ENCODE peak calls at places on chromosomes 12 and 14, in seven cellular contexts. G, J, Q, E, M, O and L are unnamed samples.

GRCh38 chr14:24273422-24273998 is 2.1 kb upstream of the RABGGTA start:
- DNase-seq in O (no peak), G (no peak), M (no peak), Q (peak), J (no peak), E (no peak), L (no peak)

GRCh38 chr12:26658991-26659390 is 174.0 kb downstream of the ITPR2 start:
- DNase-seq in G (peak), O (no peak), M (no peak), Q (no peak), E (no peak), J (no peak), L (no peak)

GRCh38 chr12:56071648-56072047 is 8.3 kb upstream of the ERBB3 start:
- DNase-seq in E (no peak), G (peak), M (peak), Q (no peak), J (no peak), O (peak), L (no peak)

GRCh38 chr12:105921872-105922669 is 216.7 kb downstream of the NUAK1 start:
- DNase-seq in J (no peak), Q (no peak), O (no peak), E (no peak), M (no peak), G (no peak), L (no peak)

GRCh38 chr12:71282020-71282419 is 124.2 kb upstream of the TSPAN8 start:
- DNase-seq in Q (peak), O (peak), M (no peak), G (no peak), E (no peak), J (no peak), L (peak)

GRCh38 chr14:45798659-45799058 is 545.7 kb upstream of the MIS18BP1 start:
- DNase-seq in M (no peak), E (no peak), G (no peak), O (peak), Q (no peak), J (no peak), L (no peak)

GRCh38 chr12:43551271-43551970 is 582 bp downstream of the ADAMTS20 start:
- DNase-seq in O (no peak), M (peak), Q (peak), E (peak), J (peak), G (no peak), L (peak)

GRCh38 chr12:108635997-108636808 is 2.5 kb upstream of the SELPLG start:
- DNase-seq in O (no peak), J (no peak), Q (no peak), M (no peak), E (no peak), G (no peak), L (no peak)

GRCh38 chr12:130162267-130162666 is at the start of gene FZD10:
- DNase-seq in M (peak), E (peak), J (peak), Q (peak), O (peak), G (no peak), L (peak)

GRCh38 chr12:51895378-51896135 is 7.7 kb downstream of the ANKRD33 start:
- DNase-seq in O (no peak), J (no peak), M (no peak), E (no peak), G (no peak), Q (no peak), L (no peak)

GRCh38 chr12:68374315-68374982 is 42.3 kb upstream of the MDM1 start:
- DNase-seq in E (no peak), M (no peak), J (no peak), Q (no peak), O (peak), G (no peak), L (no peak)

GRCh38 chr12:68334136-68334535 is 2.0 kb upstream of the MDM1 start:
- DNase-seq in M (no peak), O (no peak), J (no peak), Q (peak), G (no peak), E (peak), L (no peak)

GRCh38 chr14:22740020-22740419 is 26.5 kb upstream of the OXA1L start:
- DNase-seq in O (no peak), E (no peak), Q (no peak), M (no peak), G (no peak), J (no peak), L (no peak)

GRCh38 chr12:127677537-127678131 is 589.3 kb upstream of the TMEM132C start:
- DNase-seq in J (peak), M (peak), E (peak), Q (peak), G (peak), O (peak), L (peak)

GRCh38 chr12:45369065-45369464 is 153.2 kb downstream of the ANO6 start:
- DNase-seq in O (peak), E (no peak), J (no peak), G (peak), Q (no peak), M (peak), L (no peak)

GRCh38 chr14:105748204-105748578 is 221.8 kb downstream of the TMEM121 start:
- DNase-seq in Q (no peak), O (peak), M (no peak), E (no peak), G (no peak), J (no peak), L (no peak)

GRCh38 chr12:109701064-109701463 is 12.6 kb upstream of the FAM222A start:
- DNase-seq in J (no peak), M (no peak), E (no peak), Q (no peak), O (no peak), G (no peak), L (no peak)

GRCh38 chr12:118922405-118922804 is 58.9 kb upstream of the SRRM4 start:
- DNase-seq in O (peak), E (peak), M (no peak), J (peak), Q (peak), G (no peak), L (peak)

GRCh38 chr14:65854215-65854614 is 441.7 kb downstream of the FUT8 start:
- DNase-seq in O (no peak), G (no peak), E (no peak), Q (no peak), J (no peak), M (no peak), L (no peak)

GRCh38 chr12:125983094-125983783 is 918.0 kb downstream of the AACS start:
- DNase-seq in O (peak), Q (peak), M (no peak), E (peak), J (peak), G (no peak), L (peak)

GRCh38 chr12:131133994-131134393 is 180.3 kb downstream of the ADGRD1 start:
- DNase-seq in E (peak), O (no peak), J (no peak), Q (no peak), M (no peak), G (no peak), L (no peak)

GRCh38 chr12:41663487-41664258 is 475.6 kb downstream of the PDZRN4 start:
- DNase-seq in M (peak), J (no peak), O (peak), Q (peak), G (peak), E (no peak), L (peak)

GRCh38 chr12:9700606-9700956 is 31.1 kb downstream of the CLEC2D start:
- DNase-seq in E (no peak), J (no peak), M (no peak), O (no peak), G (no peak), Q (no peak), L (no peak)

GRCh38 chr12:122825773-122826724 is 9.2 kb upstream of the HIP1R start:
- DNase-seq in M (no peak), G (no peak), J (no peak), O (peak), Q (no peak), E (no peak), L (no peak)

GRCh38 chr12:22447223-22447622 is 97.1 kb downstream of the C2CD5 start:
- DNase-seq in Q (no peak), G (peak), M (no peak), J (no peak), E (no peak), O (no peak), L (no peak)

GRCh38 chr14:90842726-90843125 is 26.5 kb upstream of the TTC7B start:
- DNase-seq in O (no peak), Q (no peak), M (no peak), J (peak), E (no peak), G (no peak), L (no peak)

GRCh38 chr12:116892318-116892717 is 11.1 kb upstream of the HRK start:
- DNase-seq in J (no peak), O (peak), Q (peak), E (no peak), G (no peak), M (no peak), L (no peak)

GRCh38 chr14:53516261-53516774 is 363.2 kb upstream of the DDHD1 start:
- DNase-seq in Q (no peak), O (peak), G (peak), M (peak), J (no peak), E (no peak), L (no peak)

GRCh38 chr14:99872786-99873440 is 79.7 kb downstream of the EML1 start:
- DNase-seq in Q (peak), M (no peak), G (peak), J (peak), O (no peak), E (no peak), L (peak)

GRCh38 chr14:76348898-76349297 is 27.0 kb upstream of the ESRRB start:
- DNase-seq in E (peak), G (peak), J (no peak), O (no peak), Q (peak), M (peak), L (peak)

GRCh38 chr14:61476737-61477410 is 155.5 kb downstream of the PRKCH start:
- DNase-seq in Q (no peak), E (no peak), O (peak), M (peak), J (no peak), G (peak), L (no peak)

DNA sequence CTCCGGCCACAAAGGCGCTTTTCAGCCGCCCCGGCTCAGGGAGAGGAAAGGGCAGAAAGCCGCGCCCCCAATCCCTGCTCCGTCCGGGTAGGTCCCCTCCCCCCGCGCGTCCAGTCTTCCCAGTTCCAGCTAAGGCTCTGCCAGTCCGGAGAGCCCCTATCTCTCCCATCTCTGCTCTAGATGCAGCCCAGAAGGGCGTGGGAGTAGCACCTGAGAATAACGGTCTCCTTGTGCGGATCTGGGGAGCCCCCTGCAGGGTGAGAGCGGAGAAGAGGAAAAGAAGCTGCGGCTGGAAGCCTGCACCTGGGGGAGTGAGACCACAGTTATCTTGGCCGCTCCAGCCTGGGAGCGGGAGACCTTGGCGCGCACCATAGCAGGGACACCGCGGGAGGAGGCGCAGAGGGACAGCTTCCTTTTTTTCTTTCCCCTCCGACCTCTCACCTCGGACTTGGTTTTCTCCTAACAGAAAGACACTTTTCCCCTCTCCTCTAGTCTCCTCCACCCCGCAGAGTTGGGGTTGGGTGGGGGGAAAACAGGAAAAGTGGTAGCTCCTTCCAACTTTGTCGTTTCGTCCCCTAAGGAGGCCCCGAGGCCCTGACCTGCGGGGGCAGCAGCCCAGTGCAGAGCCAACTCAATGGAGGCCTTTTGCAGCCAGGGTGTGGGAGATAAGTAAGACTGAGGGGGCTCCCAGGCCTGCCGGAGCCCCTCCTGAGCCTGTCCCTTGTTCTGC is 2.4 kb downstream of the DHH start:
- DNase-seq in O (no peak), G (peak), Q (peak), E (peak), M (peak), J (peak), L (peak)
- H3K4me2 ChIP-seq in O (peak), G (peak), Q (no peak), E (peak), M (peak), J (peak), L (peak)

GRCh38 chr12:114229150-114229549 is 176.8 kb downstream of the TBX5 start:
- DNase-seq in E (no peak), J (no peak), O (no peak), M (no peak), Q (no peak), G (no peak), L (no peak)
- H3K18ac ChIP-seq in E (no peak), J (no peak), O (no peak), M (no peak), Q (no peak), G (no peak), L (no peak)

GRCh38 chr12:28090835-28091234 is 99.4 kb upstream of the CCDC91 start:
- DNase-seq in M (no peak), E (no peak), Q (no peak), G (no peak), O (no peak), J (no peak), L (no peak)

GRCh38 chr12:28089363-28089762 is 100.9 kb upstream of the CCDC91 start:
- DNase-seq in E (no peak), Q (peak), G (peak), J (no peak), O (no peak), M (peak), L (no peak)

GRCh38 chr12:28092396-28092795 is 97.9 kb upstream of the CCDC91 start:
- DNase-seq in J (no peak), G (no peak), O (no peak), E (no peak), M (no peak), Q (no peak), L (no peak)

GRCh38 chr12:28086521-28086920 is 103.7 kb upstream of the CCDC91 start:
- DNase-seq in O (no peak), E (no peak), M (no peak), G (no peak), J (no peak), Q (no peak), L (no peak)

DNA sequence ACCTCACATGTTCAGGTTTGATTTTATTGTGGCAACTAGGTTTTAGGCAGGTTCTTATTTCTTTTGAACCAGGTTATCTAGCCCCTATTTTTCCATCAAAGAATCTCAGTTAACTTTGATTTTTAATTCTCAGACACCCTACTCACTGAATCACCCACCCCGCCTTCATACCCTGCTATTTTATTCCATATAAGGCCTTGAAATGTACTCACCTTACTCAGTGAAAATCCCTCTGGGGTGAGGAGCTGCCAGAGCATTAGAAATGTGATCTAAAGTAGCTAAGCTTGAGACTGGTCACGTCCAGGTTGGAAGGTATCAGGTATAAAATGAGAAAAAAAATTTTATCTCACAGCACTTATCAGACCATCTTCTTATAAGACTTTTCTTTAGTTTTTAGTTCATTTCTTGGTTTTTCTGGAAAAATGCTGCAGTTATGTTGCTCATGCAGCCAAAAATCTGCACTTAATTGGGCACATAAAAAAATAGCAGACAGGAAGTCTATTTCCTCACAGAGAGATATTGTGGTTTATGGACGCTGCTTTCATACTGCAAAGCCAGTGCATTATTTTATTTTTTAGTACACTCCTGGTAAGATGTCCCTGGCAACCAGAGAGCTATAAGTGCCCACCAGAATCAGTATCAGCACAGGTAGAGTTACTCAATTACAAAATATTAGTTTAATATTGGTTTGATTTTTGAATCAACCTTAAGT is 101.5 kb upstream of the CCDC91 start:
- DNase-seq in E (no peak), G (no peak), M (no peak), J (no peak), Q (no peak), O (no peak), L (no peak)
- H3K4me2 ChIP-seq in E (no peak), G (no peak), M (no peak), J (no peak), Q (no peak), O (no peak), L (no peak)

DNA sequence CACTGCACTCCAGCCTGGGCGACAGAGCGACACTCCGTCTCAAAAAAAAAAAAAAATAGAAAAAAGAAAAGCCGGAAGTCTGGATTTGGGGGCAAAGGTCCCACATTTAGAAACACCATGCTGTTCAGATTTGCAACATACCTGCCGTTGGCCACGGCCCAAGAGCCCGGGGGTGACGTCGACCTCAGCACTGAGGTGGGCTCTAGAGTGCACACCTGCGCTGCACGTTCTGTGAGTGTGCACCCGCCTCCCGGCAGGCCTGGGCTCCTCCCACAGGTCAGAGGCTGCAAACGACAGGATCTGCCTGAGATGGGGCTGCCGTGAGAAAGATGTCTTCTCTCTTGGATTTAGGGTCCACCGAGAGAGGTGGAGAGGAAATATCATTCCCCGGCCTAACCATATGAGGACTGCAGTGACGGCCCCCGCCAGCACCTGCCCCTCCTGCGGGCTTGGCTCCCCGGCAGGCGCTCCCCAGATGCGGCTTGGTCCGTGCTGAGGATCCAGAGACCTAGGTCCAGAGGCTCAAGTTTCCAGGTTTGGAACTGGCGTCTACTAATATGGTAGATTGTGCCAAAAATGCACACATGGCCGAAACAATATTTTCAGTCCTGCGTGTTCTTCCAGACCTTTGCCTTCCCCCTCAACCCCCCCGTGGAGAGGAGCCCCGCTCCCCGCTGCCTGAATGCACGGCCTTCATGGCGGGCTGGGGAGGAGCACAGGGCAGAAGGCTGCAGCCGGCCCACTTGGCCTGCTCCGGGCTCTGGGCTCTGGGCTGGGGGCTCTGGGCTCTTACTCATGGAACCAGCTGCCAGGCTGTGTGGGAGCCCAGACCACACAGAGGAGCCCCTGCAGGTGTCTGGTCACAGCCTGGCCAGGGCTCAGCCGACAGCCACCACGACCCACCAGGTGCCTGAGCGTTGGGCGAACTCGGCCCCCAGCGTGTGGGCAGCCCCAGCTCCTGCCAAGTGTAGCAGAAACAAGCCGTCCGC is 58.8 kb upstream of the FBRSL1 start:
- DNase-seq in G (no peak), Q (peak), O (no peak), E (no peak), J (no peak), M (no peak), L (no peak)
- H3K18ac ChIP-seq in G (no peak), Q (no peak), O (no peak), E (no peak), J (no peak), M (no peak), L (peak)

DNA sequence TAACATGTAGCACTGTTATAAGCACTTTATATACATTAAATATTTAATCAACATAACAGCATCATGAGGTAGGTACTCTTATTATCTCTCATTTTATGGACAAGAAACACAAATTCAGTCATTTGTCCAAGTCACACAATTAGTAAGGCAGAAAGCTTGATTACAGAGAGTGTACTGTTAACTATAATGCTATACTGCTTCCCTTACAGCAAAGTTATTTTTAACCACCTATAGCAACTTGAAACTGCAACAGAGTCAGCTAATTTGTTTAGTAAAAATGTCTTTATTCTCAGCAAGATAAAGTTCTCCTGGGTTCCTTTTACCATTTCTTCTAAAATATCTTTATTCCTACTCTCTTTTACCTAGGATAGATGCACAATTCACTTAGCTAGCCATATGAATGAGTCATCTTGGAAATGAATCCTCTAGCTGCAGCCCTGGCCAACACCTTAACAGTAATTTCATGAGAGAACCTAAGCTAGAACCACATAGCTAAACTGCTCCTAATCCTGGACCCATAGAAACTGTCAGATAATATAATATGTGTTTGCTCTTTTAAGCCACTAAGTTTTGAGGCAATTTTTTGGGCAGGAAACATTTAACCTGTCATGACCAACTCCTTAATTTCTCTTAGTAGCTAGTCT is 90.2 kb upstream of the HECTD1 start:
- DNase-seq in E (no peak), O (no peak), M (no peak), Q (no peak), G (peak), J (no peak), L (no peak)
- H3K4me2 ChIP-seq in E (no peak), O (no peak), M (no peak), Q (no peak), G (no peak), J (no peak), L (no peak)

DNA sequence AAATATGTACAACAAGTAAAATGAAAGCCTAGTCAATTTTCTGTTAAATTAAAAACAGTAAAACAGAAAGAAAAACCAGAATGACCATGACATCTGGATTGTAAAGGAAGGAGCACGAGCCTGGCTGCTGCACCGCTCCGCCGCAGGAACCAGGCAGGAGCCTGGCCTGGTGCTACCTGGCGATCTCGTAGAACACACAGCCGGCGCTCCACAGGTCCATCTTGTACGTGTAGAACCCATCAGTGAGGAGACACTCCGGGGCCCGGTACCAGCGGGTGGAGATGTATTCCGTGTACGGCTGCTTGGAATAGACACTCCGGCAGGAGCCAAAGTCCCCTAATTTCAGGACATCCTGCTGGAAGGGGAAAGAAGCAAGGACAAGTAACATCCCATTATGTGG is 54.3 kb downstream of the MOK start:
- DNase-seq in G (no peak), O (no peak), J (no peak), Q (no peak), E (no peak), M (no peak), L (no peak)
- H3K18ac ChIP-seq in G (no peak), O (no peak), J (no peak), Q (no peak), E (no peak), M (no peak), L (no peak)

GRCh38 chr12:6685814-6686213 is 3.4 kb downstream of the ZNF384 start:
- DNase-seq in M (no peak), Q (no peak), O (no peak), G (no peak), E (no peak), J (no peak), L (no peak)
- H3K4me2 ChIP-seq in M (no peak), Q (no peak), O (no peak), G (no peak), E (no peak), J (no peak), L (no peak)